ENCODE peak calls at places on chromosomes 13 and 19, in five cellular contexts. E is H9, V is right lobe of liver, Q is AG04449, U is cardiac fibroblast. Y is an unnamed sample.

GRCh38 chr13:26485786-26486185 is 71.7 kb upstream of the WASF3 start:
- DNase-seq in E (no peak), V (no peak), Q (no peak), U (no peak), Y (no peak)

GRCh38 chr19:6020166-6020967 is 42.4 kb upstream of the RANBP3 start:
- DNase-seq in E (no peak), V (no peak), Q (no peak), U (no peak), Y (no peak)

GRCh38 chr13:40613192-40613818 is 53.1 kb downstream of the FOXO1 start:
- DNase-seq in E (no peak), V (no peak), Q (no peak), U (no peak), Y (no peak)

GRCh38 chr13:90168953-90169352 is 1178.5 kb upstream of the MIR17HG start:
- DNase-seq in E (no peak), V (no peak), Q (no peak), U (no peak), Y (no peak)

GRCh38 chr13:28467886-28468519 is 26.9 kb downstream of the FLT1 start:
- DNase-seq in E (no peak), V (no peak), Q (no peak), U (no peak), Y (no peak)

GRCh38 chr19:31312629-31313244 is 36.5 kb downstream of the TSHZ3 start:
- DNase-seq in E (no peak), V (no peak), Q (no peak), U (no peak), Y (no peak)

GRCh38 chr13:27372896-27373295 is 51.5 kb upstream of the GTF3A start:
- DNase-seq in E (no peak), V (no peak), Q (no peak), U (no peak), Y (peak)

GRCh38 chr13:60838581-60838980 is 441.6 kb downstream of the TDRD3 start:
- DNase-seq in E (no peak), V (no peak), Q (no peak), U (no peak), Y (no peak)

GRCh38 chr13:83215627-83216026 is 666.6 kb downstream of the SLITRK1 start:
- DNase-seq in E (no peak), V (no peak), Q (peak), U (peak), Y (peak)

GRCh38 chr19:57321746-57322145 is 1.5 kb downstream of the ZNF543 start:
- DNase-seq in E (no peak), V (no peak), Q (no peak), U (no peak), Y (no peak)

GRCh38 chr13:63737418-63737817 is 2321.8 kb upstream of the PCDH20 start:
- DNase-seq in E (peak), V (no peak), Q (no peak), U (no peak), Y (no peak)

GRCh38 chr13:76820759-76821158 is 65.4 kb downstream of the KCTD12 start:
- DNase-seq in E (no peak), V (no peak), Q (no peak), U (peak), Y (peak)

GRCh38 chr13:27270594-27271520 is at the start of gene RASL11A:
- DNase-seq in E (peak), V (peak), Q (no peak), U (peak), Y (peak)

GRCh38 chr19:3368441-3368795 is 2.0 kb downstream of the NFIC start:
- DNase-seq in E (no peak), V (no peak), Q (no peak), U (no peak), Y (no peak)

GRCh38 chr13:29156136-29156535 is 336.0 kb downstream of the MTUS2 start:
- DNase-seq in E (no peak), V (no peak), Q (no peak), U (no peak), Y (no peak)

GRCh38 chr19:58560007-58560887 is 1.8 kb upstream of the UBE2M start:
- DNase-seq in E (no peak), V (no peak), Q (no peak), U (no peak), Y (no peak)

GRCh38 chr19:52664461-52664860 is 26.3 kb upstream of the ZNF83 start:
- DNase-seq in E (peak), V (no peak), Q (no peak), U (no peak), Y (no peak)

GRCh38 chr19:44113784-44114390 is 688 bp downstream of the ZNF225 start:
- DNase-seq in E (peak), V (no peak), Q (no peak), U (no peak), Y (no peak)

GRCh38 chr19:44112802-44113137 is 429 bp upstream of the ZNF225 start:
- DNase-seq in E (no peak), V (no peak), Q (no peak), U (no peak), Y (no peak)

GRCh38 chr19:44109458-44109857 is 3.7 kb upstream of the ZNF225 start:
- DNase-seq in E (no peak), V (no peak), Q (no peak), U (no peak), Y (no peak)

GRCh38 chr19:44111910-44112463 is 1.2 kb upstream of the ZNF225 start:
- DNase-seq in E (peak), V (no peak), Q (peak), U (peak), Y (peak)

GRCh38 chr19:44113138-44113783 is at the start of gene ZNF225:
- DNase-seq in E (peak), V (peak), Q (peak), U (peak), Y (peak)
- TF ChIP-seq CTCF in E (no peak), V (no peak), Q (peak), U (no peak), Y (no peak)

GRCh38 chr13:113489171-113489548 is 1.4 kb downstream of the DCUN1D2 start:
- DNase-seq in E (peak), V (no peak), Q (no peak), U (no peak), Y (no peak)
- TF ChIP-seq CTCF in E (peak), V (no peak), Q (no peak), U (no peak), Y (no peak)

DNA sequence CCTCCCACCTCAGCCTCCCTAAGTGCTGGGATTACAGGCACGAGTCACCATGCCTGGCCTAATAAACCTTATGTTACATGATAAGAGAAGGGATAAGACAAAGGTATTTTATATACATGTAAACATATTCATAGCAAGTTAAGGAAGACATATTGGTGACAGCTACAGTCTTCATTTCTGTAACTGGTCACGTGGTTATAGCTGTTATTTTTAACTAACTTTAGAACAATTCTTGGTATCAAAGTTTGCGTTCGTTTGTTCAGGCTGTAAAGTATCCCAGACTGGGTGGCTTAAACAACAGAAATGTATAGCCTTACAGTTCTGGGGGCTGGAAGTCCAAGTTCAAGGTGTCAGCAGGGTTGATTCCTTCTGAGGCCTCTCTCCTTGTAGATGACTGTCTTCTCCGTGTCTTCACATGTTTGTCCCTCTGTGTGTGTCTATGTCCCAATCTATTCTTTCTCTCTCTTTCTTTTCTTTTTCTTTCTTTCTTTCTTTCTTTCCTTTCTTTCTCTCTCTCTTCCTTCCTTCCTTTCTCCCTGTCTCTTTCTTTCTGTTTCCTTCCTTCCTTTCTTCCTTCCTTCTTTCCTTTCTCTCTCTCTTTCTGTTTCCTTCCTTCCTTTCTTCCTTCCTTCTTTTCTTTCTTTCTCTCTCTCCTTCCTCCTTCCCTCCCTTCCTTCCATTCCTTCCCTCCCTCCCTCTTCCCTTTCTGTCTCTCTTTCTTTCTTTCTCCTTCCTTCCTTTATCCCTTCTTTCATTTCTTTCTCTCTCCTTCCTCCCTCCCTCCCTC is 7.6 kb downstream of the ACTL9 start:
- DNase-seq in E (no peak), V (no peak), Q (no peak), U (no peak), Y (no peak)
- TF ChIP-seq CTCF in E (no peak), V (no peak), Q (no peak), U (no peak), Y (no peak)

GRCh38 chr19:49486710-49487276 is 615 bp upstream of the RPL13A start:
- DNase-seq in E (no peak), V (no peak), Q (no peak), U (no peak), Y (no peak)

GRCh38 chr19:49488046-49488862 is 846 bp downstream of the RPL13A start:
- DNase-seq in E (no peak), V (no peak), Q (no peak), U (no peak), Y (no peak)

GRCh38 chr19:49486232-49486631 is 1.2 kb upstream of the RPL13A start:
- DNase-seq in E (peak), V (no peak), Q (no peak), U (no peak), Y (no peak)

GRCh38 chr19:49488863-49489537 is 1.6 kb downstream of the RPL13A start:
- DNase-seq in E (peak), V (no peak), Q (no peak), U (peak), Y (no peak)

GRCh38 chr19:49487277-49488045 is at the start of gene RPL13A:
- DNase-seq in E (peak), V (peak), Q (peak), U (peak), Y (peak)
- TF ChIP-seq CTCF in E (no peak), V (no peak), Q (no peak), U (no peak), Y (no peak)

GRCh38 chr19:40403262-40403984 is 9.8 kb downstream of the PRX start:
- DNase-seq in E (peak), V (peak), Q (peak), U (peak), Y (peak)
- TF ChIP-seq CTCF in E (no peak), V (no peak), Q (no peak), U (no peak), Y (no peak)

GRCh38 chr19:33132425-33132824 is 511 bp downstream of the WDR88 start:
- DNase-seq in E (peak), V (no peak), Q (no peak), U (no peak), Y (no peak)
- TF ChIP-seq CTCF in E (peak), V (no peak), Q (peak), U (peak), Y (peak)

DNA sequence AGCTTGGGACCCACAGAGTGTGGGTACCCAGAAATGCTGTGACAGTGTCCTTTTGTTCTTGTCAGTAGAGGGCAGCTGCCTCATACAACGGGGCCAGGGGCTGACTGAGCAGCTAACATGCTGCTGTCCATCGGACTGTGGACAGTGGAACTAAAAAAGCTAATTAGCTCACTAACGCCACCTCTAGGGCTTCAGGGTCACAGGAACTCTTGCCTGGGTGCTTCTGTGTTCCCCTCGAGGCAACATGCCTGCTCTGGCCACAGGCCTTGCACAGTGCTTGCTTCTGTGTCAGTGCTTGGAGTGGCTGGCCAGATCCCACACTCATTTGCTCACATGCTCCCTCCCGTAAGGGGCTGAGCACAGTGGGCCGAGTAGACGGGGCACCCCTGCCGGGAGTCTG is 377.0 kb downstream of the OLFM4 start:
- DNase-seq in E (peak), V (no peak), Q (no peak), U (no peak), Y (no peak)
- TF ChIP-seq CTCF in E (peak), V (no peak), Q (no peak), U (no peak), Y (no peak)

GRCh38 chr13:113828282-113828825 is 35.5 kb downstream of the GAS6 start:
- DNase-seq in E (no peak), V (no peak), Q (no peak), U (no peak), Y (no peak)
- TF ChIP-seq CTCF in E (no peak), V (no peak), Q (no peak), U (no peak), Y (no peak)

GRCh38 chr19:55340784-55341147 is 1.1 kb downstream of the KMT5C start:
- DNase-seq in E (peak), V (no peak), Q (no peak), U (no peak), Y (no peak)

GRCh38 chr19:55340144-55340783 is 588 bp downstream of the KMT5C start:
- DNase-seq in E (peak), V (peak), Q (no peak), U (no peak), Y (no peak)

GRCh38 chr19:55342044-55342531 is 2.4 kb downstream of the KMT5C start:
- DNase-seq in E (peak), V (no peak), Q (no peak), U (no peak), Y (no peak)

GRCh38 chr19:55341191-55342043 is 1.7 kb downstream of the KMT5C start:
- DNase-seq in E (peak), V (no peak), Q (no peak), U (peak), Y (peak)

DNA sequence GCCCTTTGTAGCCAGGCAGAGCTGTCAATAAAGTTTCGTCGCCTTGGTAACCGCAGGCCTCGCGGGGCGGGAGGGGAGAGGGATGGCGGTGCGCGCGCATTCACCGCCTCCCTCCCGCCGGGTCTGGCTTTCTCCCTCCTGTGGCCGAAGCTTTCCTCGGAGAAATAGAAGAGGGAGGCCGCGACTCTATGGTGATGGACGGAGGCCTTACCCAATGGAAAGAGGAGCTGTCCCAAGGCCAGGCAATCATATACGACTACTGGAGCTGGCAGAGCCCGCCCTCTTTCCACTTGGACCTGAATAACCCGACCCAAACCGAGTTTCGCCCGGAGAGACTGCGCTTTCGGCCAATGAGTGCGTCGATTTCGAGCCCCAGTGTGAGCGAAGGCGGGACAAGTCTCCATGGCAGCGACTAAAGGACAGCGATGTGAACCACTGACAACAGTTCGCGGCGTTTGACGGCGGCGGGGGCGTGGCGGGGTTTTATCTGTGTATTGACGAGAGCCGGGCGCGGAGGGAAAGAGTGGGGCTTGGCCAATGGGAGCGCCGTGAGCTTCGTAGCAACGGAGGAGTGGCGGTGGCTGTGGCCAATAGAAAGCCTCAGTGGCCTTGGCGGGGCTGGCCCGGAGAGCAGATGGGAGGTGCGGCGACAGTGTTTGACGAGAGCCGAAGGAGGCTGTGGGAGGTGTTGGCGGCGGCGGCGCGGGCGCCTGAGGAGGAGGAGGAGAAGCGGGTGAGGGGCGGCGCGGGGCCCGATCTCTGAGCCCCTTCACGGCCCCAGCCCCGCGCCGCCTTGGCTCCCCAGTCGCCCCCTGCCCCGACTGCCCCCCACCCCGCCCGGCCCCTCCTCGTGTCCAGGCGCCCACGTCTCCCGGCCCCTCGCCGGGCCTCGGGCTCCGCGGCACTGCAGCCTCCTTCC is at the start of gene KMT5C:
- DNase-seq in E (peak), V (peak), Q (peak), U (peak), Y (peak)
- TF ChIP-seq CTCF in E (no peak), V (peak), Q (peak), U (peak), Y (peak)

DNA sequence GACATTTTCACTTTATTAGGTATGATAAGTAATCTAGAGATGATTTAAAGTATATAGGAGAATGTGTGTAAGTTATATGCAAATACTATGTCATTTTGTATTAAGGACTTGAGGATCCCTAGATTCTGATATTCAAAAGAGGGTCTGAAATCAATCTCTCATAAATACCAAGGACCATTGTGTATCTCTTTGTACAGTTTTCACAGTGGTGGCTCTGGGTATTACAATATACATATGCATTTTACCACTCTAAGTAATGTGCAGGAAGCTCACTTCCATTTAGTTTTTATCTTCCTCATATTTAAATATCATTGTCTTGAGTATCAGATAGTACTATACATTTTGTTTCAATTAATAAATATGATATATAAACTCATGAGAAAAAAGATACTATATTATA is 862.6 kb upstream of the PCDH20 start:
- DNase-seq in E (no peak), V (no peak), Q (no peak), U (no peak), Y (no peak)
- TF ChIP-seq CTCF in E (peak), V (no peak), Q (no peak), U (no peak), Y (no peak)

Y was measured in fibroblast of pulmonary artery.